ENCODE peak calls at places on chromosomes 13 and 19, in four cellular contexts. W is GM23248, S is GM23338, G is hepatocyte. X is an unnamed sample.

GRCh38 chr13:31485183-31485582 is 254.1 kb upstream of the RXFP2 start:
- DNase-seq in S (no peak), G (peak), W (peak), X (no peak)

GRCh38 chr13:50393641-50394040 is 378.4 kb downstream of the KCNRG start:
- DNase-seq in W (no peak), G (no peak), S (peak), X (peak)

GRCh38 chr13:43041368-43041921 is 18.1 kb downstream of the DNAJC15 start:
- DNase-seq in W (peak), G (no peak), S (no peak), X (no peak)

GRCh38 chr19:47534628-47535027 is 19.8 kb upstream of the NAPA start:
- DNase-seq in S (no peak), G (no peak), W (no peak), X (no peak)

GRCh38 chr19:12628040-12629022 is 17.6 kb downstream of the ZNF791 start:
- DNase-seq in W (no peak), G (no peak), S (peak), X (no peak)

GRCh38 chr13:104171132-104171531 is 1104.9 kb upstream of the SLC10A2 start:
- DNase-seq in G (peak), W (no peak), S (no peak), X (no peak)

GRCh38 chr19:10228925-10229324 is 2.2 kb downstream of the S1PR2 start:
- DNase-seq in W (peak), G (peak), S (peak), X (peak)

GRCh38 chr13:31101511-31102170 is 60.1 kb downstream of the HSPH1 start:
- DNase-seq in G (no peak), W (peak), S (no peak), X (no peak)

GRCh38 chr13:113275387-113275786 is 21.7 kb upstream of the LAMP1 start:
- DNase-seq in G (peak), S (peak), W (peak), X (peak)

GRCh38 chr19:1066251-1066747 is 668 bp upstream of the ARHGAP45 start:
- DNase-seq in W (no peak), S (peak), G (peak), X (peak)

GRCh38 chr13:113411216-113412023 is 41.9 kb downstream of the ADPRHL1 start:
- DNase-seq in W (peak), S (no peak), G (peak), X (peak)

GRCh38 chr13:95168191-95168590 is 133.1 kb downstream of the ABCC4 start:
- DNase-seq in G (no peak), W (no peak), S (no peak), X (peak)

GRCh38 chr19:11651062-11651461 is 53.8 kb downstream of the ZNF627 start:
- DNase-seq in W (no peak), G (no peak), S (no peak), X (no peak)

GRCh38 chr13:112741185-112741755 is 51.4 kb downstream of the ATP11A start:
- DNase-seq in G (no peak), W (no peak), S (no peak), X (no peak)

GRCh38 chr19:29704562-29705558 is 10.2 kb downstream of the C19orf12 start:
- DNase-seq in S (no peak), G (no peak), W (no peak), X (no peak)

GRCh38 chr13:32669030-32669646 is 82.9 kb downstream of the PDS5B start:
- DNase-seq in G (peak), W (peak), S (peak), X (peak)

GRCh38 chr13:112967666-112968379 is 1.2 kb upstream of the MCF2L start:
- DNase-seq in W (peak), G (no peak), S (no peak), X (peak)

GRCh38 chr13:113842336-113843062 is 21.4 kb downstream of the GAS6 start:
- DNase-seq in G (no peak), S (no peak), W (no peak), X (no peak)

GRCh38 chr13:97403893-97404683 is 29.9 kb upstream of the RAP2A start:
- DNase-seq in S (no peak), G (no peak), W (peak), X (no peak)

GRCh38 chr19:11269408-11269807 is 7.1 kb upstream of the DOCK6 start:
- DNase-seq in W (peak), S (no peak), G (no peak), X (no peak)

GRCh38 chr19:8593931-8594330 is 16.6 kb downstream of the ADAMTS10 start:
- DNase-seq in G (no peak), S (no peak), W (peak), X (no peak)

GRCh38 chr13:59950201-59950730 is 213.5 kb downstream of the DIAPH3 start:
- DNase-seq in S (no peak), G (no peak), W (peak), X (no peak)

GRCh38 chr19:15177269-15178116 is 23.3 kb downstream of the NOTCH3 start:
- DNase-seq in W (peak), G (peak), S (peak), X (peak)

GRCh38 chr19:18098891-18099622 is 1.5 kb downstream of the MAST3 start:
- DNase-seq in G (peak), W (peak), S (peak), X (peak)

GRCh38 chr13:36332986-36333385 is 13.2 kb downstream of the SPART start:
- DNase-seq in W (peak), S (no peak), G (no peak), X (no peak)

GRCh38 chr19:29668746-29669609 is 3.7 kb downstream of the PLEKHF1 start:
- DNase-seq in S (no peak), G (no peak), W (peak), X (no peak)

GRCh38 chr19:55301459-55302331 is 17.9 kb downstream of the BRSK1 start:
- DNase-seq in S (peak), G (peak), W (peak), X (peak)

GRCh38 chr13:113804017-113804702 is 45.1 kb downstream of the TMEM255B start:
- DNase-seq in G (no peak), S (no peak), W (no peak), X (no peak)

GRCh38 chr19:44738603-44739585 is 9.6 kb upstream of the BCL3 start:
- DNase-seq in S (no peak), G (peak), W (peak), X (no peak)

GRCh38 chr19:16285769-16286564 is 38.7 kb upstream of the KLF2 start:
- DNase-seq in S (peak), W (no peak), G (no peak), X (peak)

GRCh38 chr13:29994911-29995601 is 144.6 kb upstream of the UBL3 start:
- DNase-seq in S (no peak), G (no peak), W (peak), X (no peak)

GRCh38 chr19:31170046-31170445 is 179.2 kb downstream of the TSHZ3 start:
- DNase-seq in G (no peak), S (no peak), W (no peak), X (no peak)

GRCh38 chr19:27966390-27966816 is 1246.5 kb downstream of the UQCRFS1 start:
- DNase-seq in G (peak), W (peak), S (peak), X (peak)

GRCh38 chr13:73187106-73187505 is 128.3 kb downstream of the KLF5 start:
- DNase-seq in S (no peak), G (no peak), W (peak), X (no peak)

DNA sequence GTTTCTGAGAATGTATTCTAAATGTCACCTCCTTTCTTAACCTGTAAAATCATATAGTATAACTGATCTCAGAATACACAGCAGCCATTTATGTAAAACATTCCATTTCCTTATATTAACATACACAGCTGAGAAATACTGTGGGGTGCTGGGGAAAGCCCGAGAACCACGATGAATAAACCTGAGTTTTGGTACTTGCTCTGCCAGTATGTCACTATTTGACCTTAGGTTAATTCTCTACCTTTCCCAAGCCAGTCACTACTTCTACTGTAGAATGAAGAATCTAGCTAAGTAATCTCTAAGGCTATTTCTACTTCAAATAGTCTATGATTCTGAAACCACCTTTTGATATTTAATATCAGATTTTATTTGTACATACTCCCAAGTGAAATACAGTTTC is 173.7 kb downstream of the TBC1D4 start:
- DNase-seq in S (no peak), W (no peak), G (no peak), X (no peak)
- TF ChIP-seq EZH2phosphoT487 in S (no peak), W (no peak), G (no peak), X (no peak)

GRCh38 chr13:27790523-27790922 is 1.8 kb upstream of the GSX1 start:
- DNase-seq in W (no peak), G (no peak), S (peak), X (peak)

GRCh38 chr13:27791901-27792392 is 336 bp upstream of the GSX1 start:
- DNase-seq in G (no peak), S (no peak), W (no peak), X (no peak)

GRCh38 chr13:27792393-27793218 is at the start of gene GSX1:
- DNase-seq in S (peak), W (peak), G (peak), X (peak)

GRCh38 chr13:27789495-27790303 is 2.6 kb upstream of the GSX1 start:
- DNase-seq in S (peak), G (no peak), W (no peak), X (peak)

DNA sequence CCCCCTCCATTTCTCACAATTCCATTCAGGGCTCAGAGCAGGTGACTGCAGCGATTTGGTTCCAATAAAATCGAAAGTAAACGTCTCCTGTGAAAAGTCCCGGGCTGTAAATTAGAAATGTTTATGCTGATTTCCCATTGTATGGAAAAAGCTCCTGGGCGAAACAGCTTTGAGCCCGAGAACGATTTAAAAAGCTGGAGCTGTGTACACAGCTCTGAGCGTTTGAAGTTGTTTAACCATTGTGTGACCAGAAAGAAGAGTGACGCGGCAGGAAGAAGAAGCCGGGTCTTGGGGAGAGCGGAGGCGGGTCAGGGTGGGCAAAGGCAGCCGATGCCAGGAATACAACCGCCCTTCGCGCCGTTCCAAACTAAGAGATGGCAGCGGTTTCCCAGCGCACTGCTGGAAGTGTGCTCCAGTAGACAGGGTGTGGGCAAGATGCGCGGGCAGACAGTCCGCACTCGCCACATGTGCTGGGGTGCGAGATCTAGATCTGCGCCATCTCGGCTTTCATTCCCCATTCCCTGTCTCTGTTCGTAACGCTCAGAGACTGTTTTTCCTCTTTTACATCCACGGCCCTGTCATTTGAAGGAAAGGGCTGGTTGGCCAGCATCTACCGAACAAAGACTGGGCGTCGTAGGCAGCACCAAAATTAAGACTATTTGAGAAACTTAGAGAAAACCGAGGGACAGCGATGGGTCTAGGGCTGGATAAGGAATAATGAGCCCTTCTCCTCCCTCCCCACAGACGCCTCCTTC is 960 bp upstream of the GSX1 start:
- DNase-seq in G (no peak), S (peak), W (no peak), X (no peak)
- H3K4me3 ChIP-seq in G (no peak), S (peak), W (no peak), X (no peak)

GRCh38 chr13:62321895-62322294 is 906.2 kb upstream of the PCDH20 start:
- DNase-seq in G (no peak), S (no peak), W (no peak), X (no peak)

GRCh38 chr13:62321139-62321538 is 905.5 kb upstream of the PCDH20 start:
- DNase-seq in W (no peak), S (no peak), G (no peak), X (no peak)

GRCh38 chr13:62320731-62321130 is 905.1 kb upstream of the PCDH20 start:
- DNase-seq in W (no peak), S (no peak), G (no peak), X (no peak)

GRCh38 chr13:62327367-62327766 is 911.7 kb upstream of the PCDH20 start:
- DNase-seq in G (no peak), S (no peak), W (no peak), X (no peak)

DNA sequence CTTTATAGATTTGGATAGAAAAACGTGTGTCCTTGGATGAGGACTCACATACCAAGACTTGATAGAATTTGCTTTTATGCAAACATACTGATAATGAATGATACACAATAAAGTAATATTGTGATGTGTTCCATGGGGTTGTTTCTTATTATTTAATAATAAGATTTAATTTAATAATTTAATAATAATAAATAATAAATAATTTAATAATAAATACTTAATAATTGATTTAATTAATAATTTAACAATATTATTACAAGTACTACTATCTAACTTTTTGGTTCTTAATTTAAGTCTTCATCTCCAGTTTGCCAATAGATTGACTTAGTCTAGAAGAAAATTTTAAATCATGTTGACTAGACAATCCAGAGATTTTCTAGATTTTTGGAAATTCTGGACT is 909.2 kb upstream of the PCDH20 start:
- DNase-seq in G (no peak), S (no peak), W (no peak), X (no peak)
- TF ChIP-seq EZH2phosphoT487 in G (no peak), S (no peak), W (no peak), X (no peak)

GRCh38 chr13:99203601-99204579 is 3.2 kb downstream of the UBAC2 start:
- DNase-seq in W (no peak), S (no peak), G (no peak), X (no peak)
- H3K4me3 ChIP-seq in W (no peak), S (no peak), G (no peak), X (no peak)

GRCh38 chr13:24272452-24273161 is 36.8 kb upstream of the C1QTNF9 start:
- DNase-seq in G (no peak), S (no peak), W (no peak), X (no peak)

GRCh38 chr13:24275041-24275440 is 34.3 kb upstream of the C1QTNF9 start:
- DNase-seq in S (no peak), W (no peak), G (no peak), X (no peak)

GRCh38 chr13:24273926-24274325 is 35.5 kb upstream of the C1QTNF9 start:
- DNase-seq in S (no peak), G (no peak), W (no peak), X (no peak)

GRCh38 chr13:24276310-24276709 is 33.1 kb upstream of the C1QTNF9 start:
- DNase-seq in S (no peak), G (no peak), W (no peak), X (no peak)

GRCh38 chr13:24274452-24274971 is 34.9 kb upstream of the C1QTNF9 start:
- DNase-seq in W (no peak), S (no peak), G (no peak), X (no peak)
- TF ChIP-seq EZH2phosphoT487 in W (no peak), S (no peak), G (no peak), X (no peak)

GRCh38 chr19:3721900-3722442 is 13.8 kb downstream of the TJP3 start:
- DNase-seq in G (no peak), W (no peak), S (no peak), X (no peak)
- H3K4me3 ChIP-seq in G (peak), W (no peak), S (peak), X (peak)

GRCh38 chr19:6059396-6059947 is 50.8 kb downstream of the RFX2 start:
- DNase-seq in G (no peak), S (no peak), W (no peak), X (no peak)

GRCh38 chr19:6059996-6060599 is 50.2 kb downstream of the RFX2 start:
- DNase-seq in W (no peak), G (no peak), S (no peak), X (no peak)

GRCh38 chr19:6062274-6062673 is 48.0 kb downstream of the RFX2 start:
- DNase-seq in W (peak), G (no peak), S (no peak), X (no peak)

GRCh38 chr19:6061420-6062130 is 48.7 kb downstream of the RFX2 start:
- DNase-seq in W (no peak), G (no peak), S (no peak), X (no peak)

GRCh38 chr19:6060600-6061391 is 49.5 kb downstream of the RFX2 start:
- DNase-seq in G (peak), S (no peak), W (peak), X (peak)
- TF ChIP-seq EZH2phosphoT487 in G (no peak), S (no peak), W (no peak), X (no peak)

DNA sequence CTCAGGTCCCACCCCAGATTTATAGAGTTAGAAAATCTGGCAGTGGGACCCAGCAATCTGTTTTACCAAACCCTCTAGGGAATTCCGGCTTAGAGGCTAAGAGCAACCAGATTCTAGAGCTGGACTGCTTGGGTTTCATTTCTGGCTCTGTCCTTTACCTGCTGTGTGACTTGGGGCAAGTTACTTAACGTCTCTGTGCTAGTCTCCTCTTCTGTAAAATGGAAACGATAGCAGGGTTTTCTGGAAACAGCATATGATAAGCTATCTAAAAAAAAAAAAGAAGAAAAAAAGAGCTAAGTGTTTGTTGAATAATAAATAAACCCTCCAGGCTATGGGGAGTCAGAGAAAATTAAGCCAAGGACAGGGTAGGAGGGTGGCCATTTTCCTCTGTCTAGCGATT is 11.6 kb upstream of the CACNG7 start:
- DNase-seq in S (no peak), W (no peak), G (no peak), X (no peak)
- H3K4me3 ChIP-seq in S (peak), W (no peak), G (no peak), X (no peak)

GRCh38 chr13:74573654-74574053 is 439.4 kb upstream of the KLF12 start:
- DNase-seq in W (no peak), S (peak), G (no peak), X (peak)
- TF ChIP-seq EZH2phosphoT487 in W (no peak), S (no peak), G (no peak), X (no peak)

X was measured in neural progenitor cell.